ENCODE peak calls at places on chromosomes 1 and 21, in six cellular contexts. O is Peyer's patch, Q is ovary, R is A549, E is erythroblast, J is tibial nerve. B is an unnamed sample.

GRCh38 chr1:241639653-241640148 is 468 bp downstream of the CHML start:
- DNase-seq in O (peak; percentile 25), Q (peak; percentile 26), R (peak; percentile 65), E (peak; percentile 78), J (peak; percentile 21), B (peak; percentile 35)

GRCh38 chr1:26546819-26547218 is 17.3 kb downstream of the RPS6KA1 start:
- DNase-seq in O (no peak), Q (no peak), R (no peak), E (no peak), J (no peak), B (no peak)

GRCh38 chr1:18385239-18385790 is 95.4 kb upstream of the KLHDC7A start:
- DNase-seq in O (no peak), Q (peak; percentile 45), R (no peak), E (no peak), J (no peak), B (no peak)

GRCh38 chr1:205273551-205273982 is 45.8 kb downstream of the TMCC2 start:
- DNase-seq in O (peak; percentile 85), Q (peak; percentile 76), R (peak; percentile 96), E (peak; percentile 73), J (peak; percentile 88), B (peak; percentile 83)

GRCh38 chr1:234123867-234124266 is 219.4 kb downstream of the SLC35F3 start:
- DNase-seq in O (no peak), Q (no peak), R (no peak), E (no peak), J (no peak), B (no peak)

GRCh38 chr1:47684518-47684917 is 246.7 kb downstream of the FOXD2 start:
- DNase-seq in O (no peak), Q (no peak), R (no peak), E (no peak), J (no peak), B (no peak)

GRCh38 chr1:170675825-170676224 is 11.9 kb downstream of the PRRX1 start:
- DNase-seq in O (no peak), Q (no peak), R (no peak), E (no peak), J (no peak), B (no peak)

GRCh38 chr1:57512386-57512785 is 88.5 kb upstream of the DAB1 start:
- DNase-seq in O (no peak), Q (no peak), R (no peak), E (no peak), J (no peak), B (no peak)

GRCh38 chr1:112257043-112257835 is 138.8 kb upstream of the CTTNBP2NL start:
- DNase-seq in O (no peak), Q (no peak), R (no peak), E (no peak), J (no peak), B (peak; percentile 23)

GRCh38 chr21:45432575-45433255 is 27.8 kb downstream of the COL18A1 start:
- DNase-seq in O (no peak), Q (peak; percentile 69), R (no peak), E (no peak), J (peak; percentile 32), B (no peak)

GRCh38 chr1:205370780-205371179 is 14.1 kb upstream of the KLHDC8A start:
- DNase-seq in O (no peak), Q (no peak), R (no peak), E (no peak), J (no peak), B (no peak)

GRCh38 chr1:41898191-41898713 is 20.5 kb downstream of the HIVEP3 start:
- DNase-seq in O (peak; percentile 67), Q (no peak), R (no peak), E (no peak), J (no peak), B (no peak)

GRCh38 chr1:225603538-225604354 is 49.2 kb downstream of the ENAH start:
- DNase-seq in O (no peak), Q (no peak), R (peak; percentile 55), E (no peak), J (no peak), B (peak; percentile 31)

GRCh38 chr21:35095859-35096291 is 46.8 kb upstream of the RUNX1 start:
- DNase-seq in O (no peak), Q (no peak), R (no peak), E (no peak), J (no peak), B (no peak)

GRCh38 chr1:204242920-204243319 is 29.1 kb upstream of the GOLT1A start:
- DNase-seq in O (no peak), Q (no peak), R (no peak), E (no peak), J (no peak), B (no peak)

GRCh38 chr1:22600071-22600816 is 36.2 kb upstream of the C1QA start:
- DNase-seq in O (no peak), Q (no peak), R (peak; percentile 18), E (no peak), J (no peak), B (no peak)

GRCh38 chr1:94119796-94120590 is 955 bp downstream of the ABCA4 start:
- DNase-seq in O (no peak), Q (no peak), R (no peak), E (no peak), J (no peak), B (no peak)

GRCh38 chr1:17569200-17570139 is 30.0 kb downstream of the ARHGEF10L start:
- DNase-seq in O (peak; percentile 31), Q (peak; percentile 92), R (no peak), E (peak; percentile 82), J (peak; percentile 93), B (peak; percentile 60)

GRCh38 chr1:61220531-61220930 is 138.2 kb downstream of the NFIA start:
- DNase-seq in O (no peak), Q (no peak), R (no peak), E (no peak), J (no peak), B (no peak)

GRCh38 chr1:153945795-153946621 is 510 bp downstream of the DENND4B start:
- DNase-seq in O (peak; percentile 92), Q (peak; percentile 78), R (peak; percentile 61), E (peak; percentile 74), J (peak; percentile 78), B (peak; percentile 69)

GRCh38 chr21:10418649-10419048 is 102.7 kb upstream of the TPTE start:
- DNase-seq in O (no peak), Q (no peak), R (no peak), E (no peak), J (no peak), B (no peak)

GRCh38 chr1:207393610-207394009 is 60.5 kb upstream of the CR2 start:
- DNase-seq in O (no peak), Q (no peak), R (no peak), E (no peak), J (no peak), B (no peak)

GRCh38 chr21:33549848-33550771 is 7.3 kb downstream of the SON start:
- DNase-seq in O (no peak), Q (no peak), R (no peak), E (no peak), J (no peak), B (no peak)

GRCh38 chr21:33550772-33551660 is 8.2 kb downstream of the SON start:
- DNase-seq in O (no peak), Q (no peak), R (no peak), E (no peak), J (no peak), B (no peak)

GRCh38 chr21:33552093-33552998 is 9.5 kb downstream of the SON start:
- DNase-seq in O (no peak), Q (no peak), R (no peak), E (peak; percentile 27), J (no peak), B (no peak)

GRCh38 chr21:33552999-33553598 is 10.3 kb downstream of the SON start:
- DNase-seq in O (no peak), Q (no peak), R (no peak), E (no peak), J (no peak), B (no peak)

GRCh38 chr21:33551664-33552063 is 8.8 kb downstream of the SON start:
- DNase-seq in O (no peak), Q (no peak), R (no peak), E (no peak), J (no peak), B (no peak)
- TF ChIP-seq POLR2A in O (no peak), Q (no peak), R (no peak), E (no peak), J (no peak), B (no peak)

GRCh38 chr1:202163281-202164270 is 3.2 kb upstream of the PTPN7 start:
- DNase-seq in O (peak; percentile 18), Q (no peak), R (no peak), E (no peak), J (no peak), B (no peak)
- TF ChIP-seq POLR2A in O (no peak), Q (no peak), R (no peak), E (no peak), J (no peak), B (no peak)

DNA sequence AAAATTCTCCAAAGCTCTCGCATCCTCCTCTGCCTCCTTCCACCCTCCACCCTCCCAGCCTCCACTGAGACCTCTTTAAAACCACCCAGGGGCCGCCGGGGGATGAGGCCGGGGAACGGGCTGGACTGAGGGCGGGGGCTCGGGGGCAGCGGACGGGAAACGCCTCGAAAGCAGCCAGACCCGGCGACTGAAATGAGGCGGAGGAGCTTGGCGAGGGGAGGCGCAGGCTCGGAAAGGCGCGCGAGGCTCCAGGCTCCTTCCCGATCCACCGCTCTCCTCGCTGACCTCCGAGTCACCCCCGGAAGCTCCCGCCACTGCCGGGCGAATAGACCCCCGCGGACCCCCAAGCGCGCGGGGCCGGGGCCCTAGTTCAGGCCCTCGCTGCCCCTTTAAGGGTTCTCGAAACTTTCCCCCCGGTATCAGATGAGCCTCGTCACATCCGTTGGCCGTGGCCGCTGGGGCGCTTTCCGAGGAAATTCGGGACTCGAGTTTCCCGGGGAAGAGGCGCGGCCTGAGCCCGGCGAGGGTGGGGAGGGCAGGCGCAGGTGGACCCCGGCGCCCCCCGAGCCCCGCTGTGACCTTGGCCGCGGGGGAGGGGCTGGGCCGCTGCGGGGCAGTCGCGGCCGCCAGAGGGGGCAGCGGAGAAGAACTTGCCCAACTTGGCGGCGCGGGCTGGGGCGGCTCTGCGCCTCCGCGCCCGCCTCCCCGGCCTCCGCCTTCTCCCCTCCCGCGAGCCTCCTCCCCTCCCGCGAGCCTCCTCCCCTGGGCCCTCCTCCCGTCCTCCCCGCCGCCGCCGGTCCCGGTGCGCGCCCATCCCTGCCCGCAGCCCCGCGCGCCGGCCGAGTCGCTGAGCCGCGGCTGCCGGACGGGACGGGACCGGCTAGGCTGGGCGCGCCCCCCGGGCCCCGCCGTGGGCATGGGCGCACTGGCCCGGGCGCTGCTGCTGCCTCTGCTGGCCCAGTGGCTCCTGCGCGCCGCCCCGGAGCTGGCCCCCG is at the start of gene BACE2:
- DNase-seq in O (peak; percentile 43), Q (peak; percentile 62), R (peak; percentile 31), E (peak; percentile 69), J (peak; percentile 71), B (peak; percentile 80)
- TF ChIP-seq POLR2A in O (peak; percentile 40), Q (peak; percentile 19), R (no peak), E (no peak), J (peak; percentile 48), B (peak; percentile 61)

GRCh38 chr1:43977376-43978263 is 1.4 kb upstream of the B4GALT2 start:
- DNase-seq in O (no peak), Q (no peak), R (no peak), E (no peak), J (no peak), B (no peak)

GRCh38 chr1:43979528-43980254 is 681 bp downstream of the B4GALT2 start:
- DNase-seq in O (no peak), Q (peak; percentile 65), R (no peak), E (peak; percentile 71), J (peak; percentile 24), B (peak; percentile 82)

GRCh38 chr1:43978264-43978550 is 803 bp upstream of the B4GALT2 start:
- DNase-seq in O (no peak), Q (no peak), R (no peak), E (peak; percentile 34), J (no peak), B (no peak)

GRCh38 chr1:43979261-43979527 is 184 bp downstream of the B4GALT2 start:
- DNase-seq in O (no peak), Q (no peak), R (no peak), E (no peak), J (no peak), B (no peak)

GRCh38 chr1:43978551-43979260 is at the start of gene B4GALT2:
- DNase-seq in O (no peak), Q (peak; percentile 40), R (no peak), E (peak; percentile 67), J (no peak), B (peak; percentile 78)
- TF ChIP-seq POLR2A in O (no peak), Q (no peak), R (peak; percentile 13), E (peak; percentile 11), J (no peak), B (no peak)